ENCODE peak calls at places on chromosomes 11 and 22, in ten cellular contexts. One of them, this sample, is unnamed.

GRCh38 chr11:42243370-42243769 is 783.9 kb upstream of the LRRC4C start:
- DNase-seq in CD4-positive, CD25-positive, alpha-beta regulatory T cell: no peak
- DNase-seq in activated naive CD8-positive, alpha-beta T cell treated with anti-CD3 and anti-CD28 coated beads, Interleukin-2, amount 50 U/mL, for 24 hours: no peak
- DNase-seq in HTR-8/SVneo: no peak
- DNase-seq in suprapubic skin: no peak
- DNase-seq in GM20000: no peak
- DNase-seq in A549: no peak
- DNase-seq in activated CD4-positive, CD25-positive, alpha-beta regulatory T cell treated with anti-CD3 and anti-CD28 coated beads, Interleukin-2, amount 50 U/mL, for 16 hours: no peak
- DNase-seq in RPMI7951: no peak
- DNase-seq in HFFc6: no peak
- DNase-seq in this sample: no peak

GRCh38 chr11:12625438-12626071 is 48.7 kb upstream of the TEAD1 start:
- DNase-seq in CD4-positive, CD25-positive, alpha-beta regulatory T cell: no peak
- DNase-seq in activated naive CD8-positive, alpha-beta T cell treated with anti-CD3 and anti-CD28 coated beads, Interleukin-2, amount 50 U/mL, for 24 hours: no peak
- DNase-seq in HTR-8/SVneo: no peak
- DNase-seq in suprapubic skin: no peak
- DNase-seq in GM20000: no peak
- DNase-seq in A549: peak
- DNase-seq in activated CD4-positive, CD25-positive, alpha-beta regulatory T cell treated with anti-CD3 and anti-CD28 coated beads, Interleukin-2, amount 50 U/mL, for 16 hours: no peak
- DNase-seq in RPMI7951: peak
- DNase-seq in HFFc6: peak
- DNase-seq in this sample: no peak

GRCh38 chr11:130649749-130650275 is 201.4 kb downstream of the ADAMTS15 start:
- DNase-seq in CD4-positive, CD25-positive, alpha-beta regulatory T cell: no peak
- DNase-seq in activated naive CD8-positive, alpha-beta T cell treated with anti-CD3 and anti-CD28 coated beads, Interleukin-2, amount 50 U/mL, for 24 hours: no peak
- DNase-seq in HTR-8/SVneo: no peak
- DNase-seq in suprapubic skin: no peak
- DNase-seq in GM20000: no peak
- DNase-seq in A549: no peak
- DNase-seq in activated CD4-positive, CD25-positive, alpha-beta regulatory T cell treated with anti-CD3 and anti-CD28 coated beads, Interleukin-2, amount 50 U/mL, for 16 hours: no peak
- DNase-seq in RPMI7951: no peak
- DNase-seq in HFFc6: no peak
- DNase-seq in this sample: no peak

GRCh38 chr11:131491503-131491902 is 121.1 kb downstream of the NTM start:
- DNase-seq in CD4-positive, CD25-positive, alpha-beta regulatory T cell: no peak
- DNase-seq in activated naive CD8-positive, alpha-beta T cell treated with anti-CD3 and anti-CD28 coated beads, Interleukin-2, amount 50 U/mL, for 24 hours: no peak
- DNase-seq in HTR-8/SVneo: no peak
- DNase-seq in suprapubic skin: no peak
- DNase-seq in GM20000: no peak
- DNase-seq in A549: no peak
- DNase-seq in activated CD4-positive, CD25-positive, alpha-beta regulatory T cell treated with anti-CD3 and anti-CD28 coated beads, Interleukin-2, amount 50 U/mL, for 16 hours: no peak
- DNase-seq in RPMI7951: peak
- DNase-seq in HFFc6: peak
- DNase-seq in this sample: no peak

GRCh38 chr11:112334381-112334780 is 73.7 kb upstream of the PLET1 start:
- DNase-seq in CD4-positive, CD25-positive, alpha-beta regulatory T cell: no peak
- DNase-seq in activated naive CD8-positive, alpha-beta T cell treated with anti-CD3 and anti-CD28 coated beads, Interleukin-2, amount 50 U/mL, for 24 hours: no peak
- DNase-seq in HTR-8/SVneo: no peak
- DNase-seq in suprapubic skin: no peak
- DNase-seq in GM20000: no peak
- DNase-seq in A549: no peak
- DNase-seq in activated CD4-positive, CD25-positive, alpha-beta regulatory T cell treated with anti-CD3 and anti-CD28 coated beads, Interleukin-2, amount 50 U/mL, for 16 hours: no peak
- DNase-seq in RPMI7951: no peak
- DNase-seq in HFFc6: no peak
- DNase-seq in this sample: no peak

GRCh38 chr11:1225386-1226225 is 2.7 kb downstream of the MUC5B start:
- DNase-seq in CD4-positive, CD25-positive, alpha-beta regulatory T cell: no peak
- DNase-seq in activated naive CD8-positive, alpha-beta T cell treated with anti-CD3 and anti-CD28 coated beads, Interleukin-2, amount 50 U/mL, for 24 hours: no peak
- DNase-seq in HTR-8/SVneo: no peak
- DNase-seq in suprapubic skin: peak
- DNase-seq in GM20000: peak
- DNase-seq in A549: no peak
- DNase-seq in activated CD4-positive, CD25-positive, alpha-beta regulatory T cell treated with anti-CD3 and anti-CD28 coated beads, Interleukin-2, amount 50 U/mL, for 16 hours: no peak
- DNase-seq in RPMI7951: no peak
- DNase-seq in HFFc6: no peak
- DNase-seq in this sample: no peak

GRCh38 chr22:47396515-47396914 is 634.1 kb downstream of the TBC1D22A start:
- DNase-seq in CD4-positive, CD25-positive, alpha-beta regulatory T cell: no peak
- DNase-seq in activated naive CD8-positive, alpha-beta T cell treated with anti-CD3 and anti-CD28 coated beads, Interleukin-2, amount 50 U/mL, for 24 hours: no peak
- DNase-seq in HTR-8/SVneo: no peak
- DNase-seq in suprapubic skin: no peak
- DNase-seq in GM20000: no peak
- DNase-seq in A549: no peak
- DNase-seq in activated CD4-positive, CD25-positive, alpha-beta regulatory T cell treated with anti-CD3 and anti-CD28 coated beads, Interleukin-2, amount 50 U/mL, for 16 hours: no peak
- DNase-seq in RPMI7951: no peak
- DNase-seq in HFFc6: no peak
- DNase-seq in this sample: no peak

GRCh38 chr11:47003180-47003877 is 66.8 kb downstream of the CSTPP1 start:
- DNase-seq in CD4-positive, CD25-positive, alpha-beta regulatory T cell: no peak
- DNase-seq in activated naive CD8-positive, alpha-beta T cell treated with anti-CD3 and anti-CD28 coated beads, Interleukin-2, amount 50 U/mL, for 24 hours: peak
- DNase-seq in HTR-8/SVneo: no peak
- DNase-seq in suprapubic skin: no peak
- DNase-seq in GM20000: no peak
- DNase-seq in A549: no peak
- DNase-seq in activated CD4-positive, CD25-positive, alpha-beta regulatory T cell treated with anti-CD3 and anti-CD28 coated beads, Interleukin-2, amount 50 U/mL, for 16 hours: no peak
- DNase-seq in RPMI7951: peak
- DNase-seq in HFFc6: no peak
- DNase-seq in this sample: no peak

GRCh38 chr11:59197990-59198389 is 14.7 kb downstream of the MPEG1 start:
- DNase-seq in CD4-positive, CD25-positive, alpha-beta regulatory T cell: no peak
- DNase-seq in activated naive CD8-positive, alpha-beta T cell treated with anti-CD3 and anti-CD28 coated beads, Interleukin-2, amount 50 U/mL, for 24 hours: no peak
- DNase-seq in HTR-8/SVneo: no peak
- DNase-seq in suprapubic skin: no peak
- DNase-seq in GM20000: no peak
- DNase-seq in A549: no peak
- DNase-seq in activated CD4-positive, CD25-positive, alpha-beta regulatory T cell treated with anti-CD3 and anti-CD28 coated beads, Interleukin-2, amount 50 U/mL, for 16 hours: no peak
- DNase-seq in RPMI7951: peak
- DNase-seq in HFFc6: peak
- DNase-seq in this sample: peak

GRCh38 chr11:45213316-45213665 is 66.9 kb downstream of the PRDM11 start:
- DNase-seq in CD4-positive, CD25-positive, alpha-beta regulatory T cell: no peak
- DNase-seq in activated naive CD8-positive, alpha-beta T cell treated with anti-CD3 and anti-CD28 coated beads, Interleukin-2, amount 50 U/mL, for 24 hours: no peak
- DNase-seq in HTR-8/SVneo: no peak
- DNase-seq in suprapubic skin: no peak
- DNase-seq in GM20000: no peak
- DNase-seq in A549: no peak
- DNase-seq in activated CD4-positive, CD25-positive, alpha-beta regulatory T cell treated with anti-CD3 and anti-CD28 coated beads, Interleukin-2, amount 50 U/mL, for 16 hours: no peak
- DNase-seq in RPMI7951: no peak
- DNase-seq in HFFc6: no peak
- DNase-seq in this sample: no peak

GRCh38 chr22:45616432-45616831 is 55.2 kb upstream of the ATXN10 start:
- DNase-seq in CD4-positive, CD25-positive, alpha-beta regulatory T cell: no peak
- DNase-seq in activated naive CD8-positive, alpha-beta T cell treated with anti-CD3 and anti-CD28 coated beads, Interleukin-2, amount 50 U/mL, for 24 hours: no peak
- DNase-seq in HTR-8/SVneo: no peak
- DNase-seq in suprapubic skin: no peak
- DNase-seq in GM20000: no peak
- DNase-seq in A549: no peak
- DNase-seq in activated CD4-positive, CD25-positive, alpha-beta regulatory T cell treated with anti-CD3 and anti-CD28 coated beads, Interleukin-2, amount 50 U/mL, for 16 hours: no peak
- DNase-seq in RPMI7951: no peak
- DNase-seq in HFFc6: no peak
- DNase-seq in this sample: no peak

GRCh38 chr11:45702511-45702910 is 37.1 kb upstream of the CHST1 start:
- DNase-seq in CD4-positive, CD25-positive, alpha-beta regulatory T cell: no peak
- DNase-seq in activated naive CD8-positive, alpha-beta T cell treated with anti-CD3 and anti-CD28 coated beads, Interleukin-2, amount 50 U/mL, for 24 hours: no peak
- DNase-seq in HTR-8/SVneo: no peak
- DNase-seq in suprapubic skin: no peak
- DNase-seq in GM20000: no peak
- DNase-seq in A549: no peak
- DNase-seq in activated CD4-positive, CD25-positive, alpha-beta regulatory T cell treated with anti-CD3 and anti-CD28 coated beads, Interleukin-2, amount 50 U/mL, for 16 hours: no peak
- DNase-seq in RPMI7951: no peak
- DNase-seq in HFFc6: no peak
- DNase-seq in this sample: no peak